ENCODE peak calls at places on chromosomes 2 and 18, in seven cellular contexts. B is AG09309, E is GM12865, U is prostate gland, S is fibroblast of lung, V is Caco-2, J is choroid plexus epithelial cell. O is an unnamed sample.

GRCh38 chr2:121297217-121297830 is 12.3 kb upstream of the TFCP2L1 start:
- DNase-seq in B (no peak), E (peak), U (no peak), S (peak), V (peak), J (peak), O (peak)

GRCh38 chr2:64636105-64636873 is 17.4 kb downstream of the SERTAD2 start:
- DNase-seq in B (no peak), E (peak), U (no peak), S (no peak), V (no peak), J (no peak), O (peak)

GRCh38 chr2:201830666-201831065 is 24.3 kb downstream of the CDK15 start:
- DNase-seq in B (no peak), E (no peak), U (no peak), S (no peak), V (no peak), J (no peak), O (no peak)

GRCh38 chr2:200252661-200253067 is 53.8 kb upstream of the SPATS2L start:
- DNase-seq in B (peak), E (no peak), U (no peak), S (peak), V (no peak), J (peak), O (peak)

GRCh38 chr2:237858294-237859081 is 935 bp upstream of the RAMP1 start:
- DNase-seq in B (peak), E (peak), U (peak), S (peak), V (peak), J (peak), O (peak)

GRCh38 chr18:55351980-55352714 is 235.8 kb downstream of the TCF4 start:
- DNase-seq in B (no peak), E (peak), U (no peak), S (no peak), V (no peak), J (no peak), O (no peak)

GRCh38 chr18:63949068-63949737 is at the start of gene HMSD:
- DNase-seq in B (no peak), E (peak), U (no peak), S (peak), V (peak), J (peak), O (peak)

GRCh38 chr2:110854355-110855081 is 122.1 kb downstream of the ACOXL start:
- DNase-seq in B (no peak), E (peak), U (no peak), S (no peak), V (no peak), J (no peak), O (no peak)

GRCh38 chr2:120620025-120620793 is 115.5 kb upstream of the GLI2 start:
- DNase-seq in B (peak), E (no peak), U (no peak), S (peak), V (no peak), J (peak), O (peak)

GRCh38 chr2:7899241-7899640 is 782.6 kb upstream of the ID2 start:
- DNase-seq in B (no peak), E (no peak), U (no peak), S (no peak), V (no peak), J (no peak), O (no peak)
- TF ChIP-seq CTCF in B (no peak), E (no peak), U (no peak), S (no peak), V (no peak), J (no peak), O (no peak)

GRCh38 chr18:62758591-62758990 is 43.2 kb downstream of the PHLPP1 start:
- DNase-seq in B (no peak), E (no peak), U (no peak), S (no peak), V (no peak), J (no peak), O (no peak)
- H3K4me3 ChIP-seq in B (no peak), E (no peak), U (no peak), S (no peak), V (no peak), J (no peak), O (no peak)

GRCh38 chr2:59276917-59277316 is 1035.8 kb upstream of the FANCL start:
- DNase-seq in B (no peak), E (no peak), U (no peak), S (no peak), V (no peak), J (no peak), O (no peak)

GRCh38 chr2:59277656-59278055 is 1036.5 kb upstream of the FANCL start:
- DNase-seq in B (no peak), E (no peak), U (no peak), S (peak), V (no peak), J (peak), O (no peak)

GRCh38 chr2:59276033-59276432 is 1034.9 kb upstream of the FANCL start:
- DNase-seq in B (no peak), E (peak), U (no peak), S (no peak), V (no peak), J (no peak), O (no peak)
- TF ChIP-seq CTCF in B (no peak), E (peak), U (no peak), S (no peak), V (peak), J (peak), O (peak)

GRCh38 chr2:66578853-66579158 is 143.9 kb downstream of the MEIS1 start:
- DNase-seq in B (no peak), E (no peak), U (no peak), S (peak), V (no peak), J (no peak), O (no peak)

GRCh38 chr2:66581461-66582363 is 146.8 kb downstream of the MEIS1 start:
- DNase-seq in B (no peak), E (no peak), U (no peak), S (peak), V (no peak), J (no peak), O (peak)

GRCh38 chr2:66579494-66579893 is 144.6 kb downstream of the MEIS1 start:
- DNase-seq in B (no peak), E (no peak), U (no peak), S (peak), V (no peak), J (no peak), O (no peak)

GRCh38 chr2:66582364-66582974 is 147.5 kb downstream of the MEIS1 start:
- DNase-seq in B (no peak), E (no peak), U (no peak), S (peak), V (no peak), J (no peak), O (no peak)

DNA sequence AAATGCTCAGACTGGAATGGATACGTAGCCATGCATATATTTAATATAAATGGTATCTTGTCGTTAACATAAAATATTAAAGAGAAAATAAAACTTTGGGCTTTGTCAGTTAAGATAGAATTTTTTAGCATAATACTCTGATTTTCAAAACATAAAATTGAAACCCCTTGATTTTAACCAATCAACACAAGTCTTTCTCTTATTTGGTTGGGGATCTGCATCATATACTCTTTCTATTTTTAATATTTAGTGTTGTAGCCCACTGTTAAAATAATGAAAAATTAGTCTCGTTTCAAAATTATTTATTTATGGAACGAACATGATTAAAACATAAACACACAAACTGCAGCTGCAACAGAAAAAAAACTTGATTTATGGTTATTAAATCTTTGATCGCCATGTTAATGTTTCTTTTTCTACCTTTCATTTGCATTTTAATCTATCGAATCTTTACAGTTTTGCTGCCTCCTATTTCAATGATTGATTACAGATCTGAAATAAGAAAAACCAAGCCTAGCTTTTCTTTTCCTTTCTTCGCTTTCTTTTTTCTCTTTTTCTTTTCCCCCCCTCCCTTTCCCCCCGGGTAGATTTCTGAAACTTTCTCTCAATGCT is 145.5 kb downstream of the MEIS1 start:
- DNase-seq in B (no peak), E (no peak), U (no peak), S (peak), V (no peak), J (no peak), O (no peak)
- H3K4me3 ChIP-seq in B (no peak), E (no peak), U (no peak), S (peak), V (no peak), J (peak), O (peak)

DNA sequence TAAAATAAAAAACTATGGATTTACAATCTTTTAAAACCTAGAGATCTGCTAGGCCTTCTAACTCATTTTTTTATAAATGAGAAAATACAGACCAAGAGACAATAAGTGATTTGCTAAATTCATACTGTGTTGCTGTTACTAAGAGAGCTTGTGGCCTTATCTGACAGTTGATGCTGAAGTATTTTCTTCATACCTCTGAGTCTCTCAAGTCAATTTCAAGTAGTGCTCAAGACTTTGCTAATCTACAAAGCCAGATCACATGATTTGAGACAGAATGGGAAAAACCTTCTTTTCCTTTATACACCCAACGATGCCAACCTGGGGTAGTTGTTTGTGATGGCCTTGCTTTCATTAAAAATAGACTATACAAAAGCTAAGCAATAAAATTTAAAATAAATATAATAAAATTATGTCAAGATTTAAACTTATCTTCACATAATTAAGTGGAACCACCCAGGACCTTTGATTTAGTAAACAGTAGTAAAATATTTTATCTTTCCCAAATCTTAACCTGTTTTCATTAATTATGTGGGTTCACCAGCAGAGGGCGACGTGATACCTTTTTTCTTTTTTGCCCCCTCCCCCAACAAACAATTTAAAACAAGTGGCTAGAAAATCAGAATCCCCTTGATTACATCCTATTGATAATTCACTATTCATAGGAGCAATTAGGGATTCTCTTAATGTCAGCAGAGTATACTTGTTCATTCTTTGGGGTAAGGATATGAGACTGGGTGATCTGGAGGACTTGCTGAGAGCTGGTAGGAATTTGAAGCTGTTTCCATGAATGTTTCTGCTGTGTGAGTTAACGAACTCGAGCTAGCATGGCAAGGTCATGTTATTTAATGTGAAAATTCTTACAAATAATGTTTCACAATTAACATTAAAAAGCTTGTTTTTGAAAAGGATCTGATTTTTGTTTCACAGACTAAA is 49.6 kb upstream of the SLC5A7 start:
- DNase-seq in B (no peak), E (peak), U (no peak), S (no peak), V (no peak), J (peak), O (no peak)
- TF ChIP-seq CTCF in B (peak), E (peak), U (peak), S (peak), V (peak), J (peak), O (peak)

GRCh38 chr2:151973901-151974199 is 125.0 kb downstream of the CACNB4 start:
- DNase-seq in B (no peak), E (peak), U (no peak), S (peak), V (no peak), J (peak), O (peak)
- H3K4me3 ChIP-seq in B (no peak), E (no peak), U (no peak), S (no peak), V (no peak), J (no peak), O (no peak)

GRCh38 chr2:241094172-241094571 is 7.9 kb downstream of the MTERF4 start:
- DNase-seq in B (no peak), E (no peak), U (no peak), S (no peak), V (no peak), J (no peak), O (no peak)

GRCh38 chr2:241096979-241097378 is 5.1 kb downstream of the MTERF4 start:
- DNase-seq in B (no peak), E (peak), U (no peak), S (no peak), V (no peak), J (no peak), O (no peak)

GRCh38 chr2:241094924-241095420 is 7.1 kb downstream of the MTERF4 start:
- DNase-seq in B (no peak), E (no peak), U (no peak), S (no peak), V (no peak), J (no peak), O (no peak)

GRCh38 chr2:241092677-241093076 is 9.4 kb downstream of the MTERF4 start:
- DNase-seq in B (no peak), E (no peak), U (no peak), S (no peak), V (no peak), J (peak), O (no peak)

DNA sequence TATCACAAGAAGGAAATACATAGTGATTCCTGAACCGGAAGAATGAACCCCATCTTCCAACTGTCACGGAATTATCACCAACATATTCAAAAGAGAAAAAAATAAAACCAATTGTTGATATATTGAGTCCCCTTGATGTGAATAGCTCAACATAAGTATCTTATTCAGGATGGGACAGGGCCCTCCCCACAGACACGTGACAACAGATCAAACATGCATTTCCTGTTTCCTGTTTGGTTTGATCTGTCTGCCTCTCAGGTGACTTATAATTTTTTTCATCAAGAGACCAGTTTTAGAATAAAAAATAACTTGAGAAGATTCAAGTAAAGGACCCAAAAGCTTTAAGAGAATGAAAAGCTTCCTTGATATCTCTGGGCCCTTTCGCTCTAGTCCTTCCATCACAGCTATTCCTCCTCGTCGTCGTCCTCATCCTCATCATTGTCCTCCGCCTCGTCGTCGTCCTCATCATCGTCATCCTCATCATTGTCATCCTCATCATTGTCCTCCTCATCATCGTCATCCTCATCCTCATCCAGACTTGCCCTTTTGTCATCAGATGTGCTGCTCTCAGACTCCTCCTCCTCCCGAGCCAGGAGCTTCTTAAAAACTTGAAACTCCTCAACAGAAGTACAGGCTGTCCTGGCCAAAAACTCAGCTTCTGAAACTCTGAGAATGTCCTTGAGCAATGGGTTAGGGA is 6.3 kb downstream of the MTERF4 start:
- DNase-seq in B (no peak), E (no peak), U (no peak), S (no peak), V (no peak), J (no peak), O (no peak)
- TF ChIP-seq CTCF in B (no peak), E (no peak), U (no peak), S (no peak), V (no peak), J (no peak), O (no peak)